ENCODE peak calls at places on chromosomes 6 and 20, in four cellular contexts. One of them, this sample, is unnamed.

GRCh38 chr6:86453232-86453631 is 484.1 kb upstream of the HTR1E start:
- DNase-seq in LoVo: no peak
- DNase-seq in HFF-Myc: no peak
- DNase-seq in activated T-cell treated with anti-CD3 and anti-CD28 coated beads, Interleukin-2, amount 50 U/mL, for 72 hours: no peak
- DNase-seq in this sample: no peak

GRCh38 chr6:35363293-35363750 is 21.0 kb downstream of the PPARD start:
- DNase-seq in LoVo: no peak
- DNase-seq in HFF-Myc: peak
- DNase-seq in activated T-cell treated with anti-CD3 and anti-CD28 coated beads, Interleukin-2, amount 50 U/mL, for 72 hours: no peak
- DNase-seq in this sample: no peak

GRCh38 chr6:50922579-50923525 is 104.2 kb downstream of the TFAP2B start:
- DNase-seq in LoVo: no peak
- DNase-seq in HFF-Myc: no peak
- DNase-seq in activated T-cell treated with anti-CD3 and anti-CD28 coated beads, Interleukin-2, amount 50 U/mL, for 72 hours: no peak
- DNase-seq in this sample: no peak

GRCh38 chr20:4776079-4776630 is 54.4 kb downstream of the PRND start:
- DNase-seq in LoVo: no peak
- DNase-seq in HFF-Myc: no peak
- DNase-seq in activated T-cell treated with anti-CD3 and anti-CD28 coated beads, Interleukin-2, amount 50 U/mL, for 72 hours: no peak
- DNase-seq in this sample: no peak

GRCh38 chr6:152146385-152146784 is 338.9 kb downstream of the ESR1 start:
- DNase-seq in LoVo: no peak
- DNase-seq in HFF-Myc: no peak
- DNase-seq in activated T-cell treated with anti-CD3 and anti-CD28 coated beads, Interleukin-2, amount 50 U/mL, for 72 hours: no peak
- DNase-seq in this sample: no peak

GRCh38 chr6:106163966-106164877 is 78.1 kb downstream of the PRDM1 start:
- DNase-seq in LoVo: no peak
- DNase-seq in HFF-Myc: no peak
- DNase-seq in activated T-cell treated with anti-CD3 and anti-CD28 coated beads, Interleukin-2, amount 50 U/mL, for 72 hours: peak
- DNase-seq in this sample: no peak

GRCh38 chr20:36311854-36312723 is 6.0 kb downstream of the DLGAP4 start:
- DNase-seq in LoVo: no peak
- DNase-seq in HFF-Myc: no peak
- DNase-seq in activated T-cell treated with anti-CD3 and anti-CD28 coated beads, Interleukin-2, amount 50 U/mL, for 72 hours: no peak
- DNase-seq in this sample: no peak

GRCh38 chr20:37898301-37899104 is 4.4 kb upstream of the VSTM2L start:
- DNase-seq in LoVo: no peak
- DNase-seq in HFF-Myc: no peak
- DNase-seq in activated T-cell treated with anti-CD3 and anti-CD28 coated beads, Interleukin-2, amount 50 U/mL, for 72 hours: peak
- DNase-seq in this sample: no peak

GRCh38 chr6:26268659-26269402 is 96.2 kb upstream of the BTN3A2 start:
- DNase-seq in LoVo: peak
- DNase-seq in HFF-Myc: no peak
- DNase-seq in activated T-cell treated with anti-CD3 and anti-CD28 coated beads, Interleukin-2, amount 50 U/mL, for 72 hours: peak
- DNase-seq in this sample: no peak

This sample was measured in NCI-H460.